ENCODE peak calls at places on chromosomes 4 and X, in five cellular contexts. K is cortex of kidney; J is naive thymus-derived CD4-positive, alpha-beta T cell; U is NCI-H1092 treated with DMSO at 0.1 percent for 48 hours; X is ELF-1. P is an unnamed sample.

GRCh38 chr4:125705681-125706080 is 390.9 kb downstream of the FAT4 start:
- DNase-seq in X (no peak), U (no peak), J (no peak), K (no peak), P (no peak)

GRCh38 chr4:40178672-40179071 is 18.2 kb upstream of the RHOH start:
- DNase-seq in X (no peak), J (no peak), K (no peak), U (no peak), P (no peak)

GRCh38 chr4:185201983-185202962 is 1.5 kb downstream of the CFAP97 start:
- DNase-seq in U (no peak), K (no peak), J (peak), X (peak), P (peak)

GRCh38 chrX:19670854-19671620 is 155.7 kb upstream of the MAP3K15 start:
- DNase-seq in U (no peak), K (no peak), J (no peak), X (peak), P (peak)

GRCh38 chrX:96102997-96103396 is 581.6 kb upstream of the DIAPH2 start:
- DNase-seq in X (no peak), K (no peak), J (no peak), U (peak), P (no peak)

GRCh38 chr4:4888695-4889094 is 29.2 kb downstream of the MSX1 start:
- DNase-seq in K (no peak), J (no peak), U (no peak), X (no peak), P (no peak)

GRCh38 chrX:790031-790430 is 159.4 kb downstream of the SHOX start:
- DNase-seq in X (peak), K (no peak), U (no peak), J (no peak), P (no peak)

GRCh38 chr4:122542411-122543236 is 78.2 kb downstream of the IL21 start:
- DNase-seq in X (no peak), K (no peak), U (no peak), J (no peak), P (no peak)

GRCh38 chr4:80187677-80188076 is 9.6 kb upstream of the PRDM8 start:
- DNase-seq in U (no peak), K (no peak), J (no peak), X (no peak), P (no peak)

P was measured in PC-9.